ENCODE peak calls at places on chromosomes 3 and 15, in seven cellular contexts. B is nephron progenitor cell; N is A549; C is T-cell; D is activated T-helper 1 cell treated with anti-CD3 and anti-CD28 coated beads, Interleukin-2, amount 50 U/mL, for 16 hours; L is activated CD4-positive, alpha-beta T cell treated with anti-CD3 and anti-CD28 coated beads for 24 hours; H is stimulated activated CD4-positive, alpha-beta T cell treated with anti-CD3 and anti-CD28 coated beads, TNF-alpha, amount 100 ng/mL, for 24 hours. J is an unnamed sample.
A peak's percentile ranks its signal among the peaks of the same experiment; 100 is the strongest.

GRCh38 chr3:193598202-193598601 is 5.2 kb downstream of the OPA1 start:
- DNase-seq in L (no peak), H (no peak), D (no peak), N (no peak), C (no peak), B (no peak), J (no peak)

GRCh38 chr3:54817628-54818027 is 110.2 kb downstream of the LRTM1 start:
- DNase-seq in H (no peak), C (no peak), B (no peak), D (no peak), L (no peak), N (no peak), J (no peak)

GRCh38 chr3:187748050-187748481 is 2.8 kb upstream of the BCL6 start:
- DNase-seq in B (peak; percentile 96), C (peak; percentile 81), D (peak; percentile 83), N (peak; percentile 41), H (peak; percentile 83), L (peak; percentile 93), J (peak; percentile 96)

GRCh38 chr3:159775372-159775961 is 213.2 kb upstream of the IL12A start:
- DNase-seq in D (no peak), L (no peak), N (no peak), H (no peak), C (no peak), B (peak; percentile 14), J (no peak)

GRCh38 chr3:127588675-127589577 is 1.6 kb downstream of the TPRA1 start:
- DNase-seq in D (no peak), C (no peak), H (no peak), N (no peak), B (peak; percentile 29), L (no peak), J (peak; percentile 53)

GRCh38 chr15:100703032-100703578 is 100.7 kb downstream of the ASB7 start:
- DNase-seq in C (no peak), B (no peak), D (no peak), H (no peak), L (peak; percentile 15), N (no peak), J (peak; percentile 72)

GRCh38 chr15:82045179-82045891 is 483 bp downstream of the MEX3B start:
- DNase-seq in N (peak; percentile 45), C (no peak), H (no peak), B (peak; percentile 68), L (no peak), D (no peak), J (peak; percentile 47)

GRCh38 chr3:67001086-67001861 is 3.2 kb downstream of the KBTBD8 start:
- DNase-seq in H (no peak), N (no peak), C (no peak), D (no peak), B (no peak), L (no peak), J (no peak)

GRCh38 chr15:64635486-64635815 is 139.9 kb downstream of the RBPMS2 start:
- DNase-seq in B (no peak), H (no peak), D (no peak), L (no peak), N (no peak), C (no peak), J (no peak)

GRCh38 chr3:39812537-39812936 is 3.1 kb downstream of the MYRIP start:
- DNase-seq in L (no peak), H (no peak), B (no peak), C (no peak), N (no peak), D (no peak), J (no peak)

GRCh38 chr3:110487840-110488239 is 583.8 kb upstream of the NECTIN3 start:
- DNase-seq in B (no peak), L (no peak), N (no peak), H (no peak), C (no peak), D (no peak), J (no peak)

GRCh38 chr3:149576071-149576564 is 81.7 kb downstream of the WWTR1 start:
- DNase-seq in L (no peak), D (no peak), H (no peak), C (no peak), N (peak; percentile 62), B (no peak), J (no peak)

GRCh38 chr3:129673897-129674797 is 67.7 kb upstream of the PLXND1 start:
- DNase-seq in N (no peak), H (no peak), B (no peak), L (no peak), D (no peak), C (no peak), J (no peak)

GRCh38 chr3:150928234-150928633 is 23.0 kb upstream of the MINDY4B start:
- DNase-seq in B (no peak), C (no peak), H (no peak), L (no peak), N (no peak), D (no peak), J (no peak)

GRCh38 chr15:56890038-56890437 is 28.4 kb upstream of the TCF12 start:
- DNase-seq in B (no peak), C (no peak), L (no peak), N (no peak), H (no peak), D (no peak), J (no peak)

GRCh38 chr3:120181632-120182031 is 87.4 kb upstream of the GSK3B start:
- DNase-seq in B (no peak), N (no peak), H (no peak), L (no peak), C (no peak), D (no peak), J (no peak)

GRCh38 chr3:113002676-113003075 is 11.9 kb downstream of the GTPBP8 start:
- DNase-seq in H (no peak), N (no peak), B (no peak), D (no peak), C (no peak), L (no peak), J (peak; percentile 76)

GRCh38 chr3:180018588-180018987 is 18.1 kb downstream of the PEX5L start:
- DNase-seq in C (no peak), B (no peak), D (no peak), L (no peak), H (no peak), N (no peak), J (no peak)

GRCh38 chr3:56468184-56469106 is at the start of gene ERC2:
- DNase-seq in D (no peak), N (peak; percentile 6), B (peak; percentile 87), H (no peak), C (no peak), L (no peak), J (no peak)

GRCh38 chr3:9211155-9211950 is 38.1 kb downstream of the SRGAP3 start:
- DNase-seq in H (no peak), B (no peak), C (no peak), N (no peak), L (no peak), D (no peak), J (no peak)

GRCh38 chr3:1513662-1514061 is 420.8 kb downstream of the CNTN6 start:
- DNase-seq in H (no peak), D (no peak), B (no peak), N (no peak), C (no peak), L (no peak), J (no peak)

GRCh38 chr15:56095406-56095805 is 102.0 kb upstream of the NEDD4 start:
- DNase-seq in C (no peak), D (no peak), N (no peak), L (no peak), B (no peak), H (no peak), J (no peak)

GRCh38 chr3:171556574-171557145 is 96.5 kb upstream of the TNIK start:
- DNase-seq in N (no peak), H (no peak), C (no peak), L (no peak), B (no peak), D (no peak), J (no peak)

GRCh38 chr3:45154641-45155147 is 8.5 kb upstream of the CDCP1 start:
- DNase-seq in N (no peak), L (no peak), H (no peak), D (no peak), C (no peak), B (no peak), J (no peak)

GRCh38 chr15:39181348-39181747 is 399.5 kb upstream of the THBS1 start:
- DNase-seq in D (no peak), N (no peak), L (no peak), C (no peak), B (no peak), H (no peak), J (no peak)

GRCh38 chr3:132343018-132343612 is 25.9 kb downstream of the ACP3 start:
- DNase-seq in B (peak; percentile 42), N (peak; percentile 8), L (no peak), C (no peak), D (no peak), H (no peak), J (no peak)

GRCh38 chr15:90868261-90868689 is at the start of gene FURIN:
- DNase-seq in N (no peak), C (no peak), H (no peak), L (no peak), B (no peak), D (no peak), J (no peak)